ENCODE peak calls at places on chromosome 20, in six cellular contexts. One of them, this sample, is unnamed.

GRCh38 chr20:24732076-24732475 is 217.0 kb upstream of the CST7 start:
- DNase-seq in upper lobe of right lung: no peak
- DNase-seq in heart left ventricle: no peak
- DNase-seq in stomach: no peak
- DNase-seq in astrocyte: no peak
- DNase-seq in right lobe of liver: no peak
- DNase-seq in this sample: no peak

GRCh38 chr20:53966774-53967398 is 103.5 kb downstream of the BCAS1 start:
- DNase-seq in upper lobe of right lung: no peak
- DNase-seq in heart left ventricle: no peak
- DNase-seq in stomach: no peak
- DNase-seq in astrocyte: no peak
- DNase-seq in right lobe of liver: no peak
- DNase-seq in this sample: no peak

GRCh38 chr20:8829232-8829631 is 239.7 kb upstream of the PLCB4 start:
- DNase-seq in upper lobe of right lung: no peak
- DNase-seq in heart left ventricle: no peak
- DNase-seq in stomach: no peak
- DNase-seq in astrocyte: no peak
- DNase-seq in right lobe of liver: no peak
- DNase-seq in this sample: no peak

GRCh38 chr20:47368301-47368700 is 11.8 kb upstream of the ZMYND8 start:
- DNase-seq in upper lobe of right lung: no peak
- DNase-seq in heart left ventricle: no peak
- DNase-seq in stomach: no peak
- DNase-seq in astrocyte: no peak
- DNase-seq in right lobe of liver: peak; percentile 7
- DNase-seq in this sample: no peak

GRCh38 chr20:33539129-33539528 is 49.2 kb downstream of the CBFA2T2 start:
- DNase-seq in upper lobe of right lung: no peak
- DNase-seq in heart left ventricle: no peak
- DNase-seq in stomach: no peak
- DNase-seq in astrocyte: peak; percentile 10
- DNase-seq in right lobe of liver: no peak
- DNase-seq in this sample: no peak

GRCh38 chr20:47989957-47990356 is 204.7 kb upstream of the SULF2 start:
- DNase-seq in upper lobe of right lung: no peak
- DNase-seq in heart left ventricle: no peak
- DNase-seq in stomach: no peak
- DNase-seq in astrocyte: no peak
- DNase-seq in right lobe of liver: no peak
- DNase-seq in this sample: no peak

GRCh38 chr20:330233-331149 is 5.1 kb downstream of the SOX12 start:
- DNase-seq in upper lobe of right lung: no peak
- DNase-seq in heart left ventricle: peak; percentile 49
- DNase-seq in stomach: peak; percentile 49
- DNase-seq in astrocyte: peak; percentile 46
- DNase-seq in right lobe of liver: no peak
- DNase-seq in this sample: peak; percentile 59

GRCh38 chr20:8800089-8800488 is 268.8 kb upstream of the PLCB4 start:
- DNase-seq in upper lobe of right lung: no peak
- DNase-seq in heart left ventricle: no peak
- DNase-seq in stomach: no peak
- DNase-seq in astrocyte: no peak
- DNase-seq in right lobe of liver: no peak
- DNase-seq in this sample: no peak

GRCh38 chr20:5945963-5946362 is 4.4 kb downstream of the TRMT6 start:
- DNase-seq in upper lobe of right lung: no peak
- DNase-seq in heart left ventricle: no peak
- DNase-seq in stomach: no peak
- DNase-seq in astrocyte: peak; percentile 33
- DNase-seq in right lobe of liver: no peak
- DNase-seq in this sample: no peak

GRCh38 chr20:61346996-61347906 is 95.2 kb downstream of the CDH4 start:
- DNase-seq in upper lobe of right lung: no peak
- DNase-seq in heart left ventricle: no peak
- DNase-seq in stomach: no peak
- DNase-seq in astrocyte: no peak
- DNase-seq in right lobe of liver: no peak
- DNase-seq in this sample: no peak

GRCh38 chr20:45833883-45834796 is 541 bp downstream of the SNX21 start:
- DNase-seq in upper lobe of right lung: peak; percentile 86
- DNase-seq in heart left ventricle: peak; percentile 84
- DNase-seq in stomach: peak; percentile 69
- DNase-seq in astrocyte: peak; percentile 44
- DNase-seq in right lobe of liver: peak; percentile 75
- DNase-seq in this sample: peak; percentile 80

GRCh38 chr20:6657111-6657510 is 110.4 kb upstream of the BMP2 start:
- DNase-seq in upper lobe of right lung: no peak
- DNase-seq in heart left ventricle: no peak
- DNase-seq in stomach: no peak
- DNase-seq in astrocyte: no peak
- DNase-seq in right lobe of liver: peak; percentile 79
- DNase-seq in this sample: no peak

GRCh38 chr20:37798312-37798711 is 104.5 kb downstream of the CTNNBL1 start:
- DNase-seq in upper lobe of right lung: no peak
- DNase-seq in heart left ventricle: no peak
- DNase-seq in stomach: no peak
- DNase-seq in astrocyte: no peak
- DNase-seq in right lobe of liver: no peak
- DNase-seq in this sample: no peak

GRCh38 chr20:33309631-33310030 is 26.6 kb downstream of the BPIFB1 start:
- DNase-seq in upper lobe of right lung: no peak
- DNase-seq in heart left ventricle: no peak
- DNase-seq in stomach: no peak
- DNase-seq in astrocyte: no peak
- DNase-seq in right lobe of liver: no peak
- DNase-seq in this sample: no peak

GRCh38 chr20:62561182-62561581 is 81.1 kb upstream of the SLCO4A1 start:
- DNase-seq in upper lobe of right lung: no peak
- DNase-seq in heart left ventricle: no peak
- DNase-seq in stomach: no peak
- DNase-seq in astrocyte: no peak
- DNase-seq in right lobe of liver: no peak
- DNase-seq in this sample: no peak

GRCh38 chr20:62558779-62559178 is 83.0 kb upstream of the GATA5 start:
- DNase-seq in upper lobe of right lung: no peak
- DNase-seq in heart left ventricle: peak; percentile 90
- DNase-seq in stomach: no peak
- DNase-seq in astrocyte: no peak
- DNase-seq in right lobe of liver: no peak
- DNase-seq in this sample: peak; percentile 83

GRCh38 chr20:62561948-62562347 is 80.4 kb upstream of the SLCO4A1 start:
- DNase-seq in upper lobe of right lung: no peak
- DNase-seq in heart left ventricle: no peak
- DNase-seq in stomach: no peak
- DNase-seq in astrocyte: no peak
- DNase-seq in right lobe of liver: no peak
- DNase-seq in this sample: no peak

GRCh38 chr20:62557999-62558408 is 82.2 kb upstream of the GATA5 start:
- DNase-seq in upper lobe of right lung: no peak
- DNase-seq in heart left ventricle: peak; percentile 66
- DNase-seq in stomach: no peak
- DNase-seq in astrocyte: no peak
- DNase-seq in right lobe of liver: no peak
- DNase-seq in this sample: no peak

DNA sequence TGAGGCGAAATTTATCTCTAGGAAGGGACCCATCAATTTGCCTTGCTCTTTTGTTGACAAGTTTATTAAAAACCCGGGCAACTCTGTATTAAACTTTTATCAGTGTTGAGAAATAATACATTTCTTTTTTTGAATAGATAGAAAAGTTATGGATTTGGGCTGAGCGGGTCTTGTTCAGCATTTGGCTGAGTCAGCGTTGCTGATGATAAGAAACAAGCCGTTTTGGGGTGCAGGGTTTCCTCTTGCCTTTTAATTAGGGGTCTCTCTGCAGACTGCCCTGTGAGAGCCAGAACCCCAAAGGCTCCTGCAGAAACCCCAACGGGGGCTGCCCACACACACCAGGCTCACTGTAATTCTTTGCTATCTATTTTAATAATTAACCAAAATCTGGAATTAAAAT is 82.1 kb upstream of the SLCO4A1 start:
- DNase-seq in upper lobe of right lung: no peak
- DNase-seq in heart left ventricle: no peak
- DNase-seq in stomach: no peak
- DNase-seq in astrocyte: no peak
- DNase-seq in right lobe of liver: no peak
- DNase-seq in this sample: no peak
- H3K27ac ChIP-seq in upper lobe of right lung: no peak overlapping the region
- H3K27ac ChIP-seq in heart left ventricle: peak overlapping the region; percentile 4
- H3K27ac ChIP-seq in stomach: no peak overlapping the region
- H3K27ac ChIP-seq in astrocyte: no peak overlapping the region
- H3K27ac ChIP-seq in right lobe of liver: no peak overlapping the region
- H3K27ac ChIP-seq in this sample: no peak overlapping the region

DNA sequence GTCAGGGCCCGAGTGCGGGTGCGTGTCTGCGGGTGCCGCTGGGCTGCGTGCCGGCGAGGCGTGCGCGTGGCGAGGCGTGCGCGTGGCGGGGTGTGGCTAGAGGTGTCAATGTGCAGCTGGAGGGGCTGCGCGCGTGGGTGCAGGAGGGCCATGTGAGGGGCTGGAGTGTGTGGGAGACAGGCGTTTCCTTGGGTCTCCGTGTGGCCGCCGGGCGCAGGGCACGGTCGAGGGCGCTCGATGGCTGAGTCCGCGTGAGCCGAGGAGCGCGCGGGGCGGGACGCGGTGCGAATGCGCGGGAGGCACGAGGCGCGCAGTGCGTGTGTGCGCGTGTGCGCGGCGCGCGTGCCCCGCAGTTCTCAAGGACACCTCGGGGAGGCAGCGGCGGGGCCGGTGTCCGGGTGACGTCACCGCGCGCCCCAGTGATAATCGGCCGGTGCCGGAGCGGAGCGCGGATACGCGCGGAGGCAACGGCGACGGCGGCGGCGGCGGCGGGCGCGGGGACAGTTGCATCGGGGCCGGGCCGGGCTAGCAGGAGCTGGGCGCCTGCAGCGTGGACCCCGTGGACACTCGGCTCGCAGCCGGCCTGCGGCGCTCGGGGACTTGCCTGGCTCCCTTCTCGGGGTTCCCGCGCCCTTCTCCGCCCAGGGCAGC is 38.7 kb downstream of the YTHDF1 start:
- DNase-seq in upper lobe of right lung: no peak
- DNase-seq in heart left ventricle: no peak
- DNase-seq in stomach: no peak
- DNase-seq in astrocyte: no peak
- DNase-seq in right lobe of liver: no peak
- DNase-seq in this sample: no peak
- H3K4me3 ChIP-seq in upper lobe of right lung: no peak overlapping the region
- H3K4me3 ChIP-seq in heart left ventricle: peak overlapping the region; percentile 24
- H3K4me3 ChIP-seq in stomach: peak overlapping the region; percentile 26
- H3K4me3 ChIP-seq in astrocyte: no peak overlapping the region
- H3K4me3 ChIP-seq in right lobe of liver: no peak overlapping the region
- H3K4me3 ChIP-seq in this sample: peak overlapping the region; percentile 35

DNA sequence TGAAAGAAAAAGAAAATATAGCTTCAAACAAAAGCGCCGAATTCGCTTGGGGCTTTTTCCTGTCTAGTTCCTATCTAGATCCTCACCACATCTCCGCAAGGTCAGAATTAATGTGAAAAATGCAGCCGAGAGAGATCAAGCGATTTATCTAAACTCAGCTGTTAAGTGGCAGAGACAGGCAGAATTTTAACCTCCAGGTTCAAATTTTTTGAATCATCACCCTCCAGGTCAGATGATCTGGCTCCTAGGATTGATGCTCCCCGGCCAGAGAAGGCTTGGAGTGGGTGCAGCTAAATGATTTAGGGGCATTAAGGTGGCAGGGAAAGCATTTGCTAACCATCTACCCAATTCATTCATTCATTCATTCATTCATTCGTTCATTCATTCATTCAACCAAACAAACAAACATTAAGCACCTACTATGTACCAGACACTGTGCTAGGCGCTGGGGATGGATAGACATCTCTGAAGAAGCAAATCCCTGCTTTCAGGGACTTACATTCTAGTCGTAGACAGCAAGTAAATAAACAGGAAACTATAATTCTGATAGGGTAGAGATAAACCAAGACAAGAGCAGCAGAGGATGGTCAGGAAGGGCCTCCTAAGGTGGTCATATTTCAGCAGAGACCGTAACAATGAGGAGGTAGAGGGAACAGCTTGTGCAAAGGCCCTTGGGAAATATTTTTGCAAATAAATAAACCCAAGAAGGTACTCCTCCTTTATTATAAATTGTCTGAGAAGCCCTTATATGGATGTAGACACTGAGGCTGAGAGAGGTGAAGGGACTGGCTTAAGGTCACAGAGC is 672 bp upstream of the UBE2V1 start:
- DNase-seq in upper lobe of right lung: no peak
- DNase-seq in heart left ventricle: no peak
- DNase-seq in stomach: no peak
- DNase-seq in astrocyte: no peak
- DNase-seq in right lobe of liver: no peak
- DNase-seq in this sample: no peak
- H3K4me1 ChIP-seq in upper lobe of right lung: peaks cover 51% of the 10 kb centered on the region
- H3K4me1 ChIP-seq in heart left ventricle: peaks cover 67% of the 10 kb centered on the region
- H3K4me1 ChIP-seq in stomach: peaks cover 53% of the 10 kb centered on the region
- H3K4me1 ChIP-seq in astrocyte: peaks cover 49% of the 10 kb centered on the region
- H3K4me1 ChIP-seq in right lobe of liver: peaks cover 4% of the 10 kb centered on the region
- H3K4me1 ChIP-seq in this sample: peaks cover 24% of the 10 kb centered on the region

DNA sequence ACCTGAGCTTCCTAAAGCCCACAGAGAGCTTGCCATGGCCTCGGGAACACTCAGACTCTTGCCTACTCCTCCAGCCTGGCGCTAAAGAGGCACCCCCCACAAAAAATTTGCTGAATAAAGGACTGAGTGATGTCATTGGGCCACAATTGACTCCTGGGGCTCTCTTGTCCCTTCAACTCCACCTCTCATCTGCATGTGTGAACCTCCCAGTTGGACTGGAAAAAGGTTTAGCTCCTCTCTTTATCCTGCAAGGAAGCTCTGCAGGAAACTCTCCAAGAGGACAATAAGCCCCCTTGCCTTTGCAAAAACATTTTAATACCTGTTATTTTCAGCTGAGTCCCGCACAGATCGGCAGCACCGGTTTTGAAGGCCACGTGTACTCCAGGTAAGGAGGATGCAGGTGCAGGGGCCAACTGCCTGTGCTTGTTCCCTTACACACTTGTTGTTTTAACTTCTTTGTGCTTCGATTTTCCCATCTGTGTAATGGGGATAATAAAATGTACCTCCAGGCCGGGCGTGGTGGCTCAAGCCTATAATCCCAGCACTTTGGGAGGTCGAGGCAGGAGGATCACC is 107.3 kb downstream of the TFAP2C start:
- DNase-seq in upper lobe of right lung: no peak
- DNase-seq in heart left ventricle: no peak
- DNase-seq in stomach: no peak
- DNase-seq in astrocyte: no peak
- DNase-seq in right lobe of liver: no peak
- DNase-seq in this sample: no peak
- H3K27ac ChIP-seq in upper lobe of right lung: no peak overlapping the region
- H3K27ac ChIP-seq in heart left ventricle: no peak overlapping the region
- H3K27ac ChIP-seq in stomach: no peak overlapping the region
- H3K27ac ChIP-seq in astrocyte: no peak overlapping the region
- H3K27ac ChIP-seq in right lobe of liver: no peak overlapping the region
- H3K27ac ChIP-seq in this sample: no peak overlapping the region

This sample was measured in heart right ventricle.